ENCODE peak calls at places on chromosomes 12 and 14, in four cellular contexts. O, J, E and Q are unnamed samples.

GRCh38 chr12:3320881-3321509 is 170.0 kb upstream of the PRMT8 start:
- DNase-seq in E (no peak), O (no peak), J (no peak), Q (no peak)

GRCh38 chr14:67722293-67722692 is 20.6 kb downstream of the RDH12 start:
- DNase-seq in E (no peak), O (no peak), J (no peak), Q (peak; percentile 37)

GRCh38 chr12:21138016-21138415 is 7.0 kb downstream of the SLCO1B1 start:
- DNase-seq in J (no peak), E (no peak), O (no peak), Q (no peak)

GRCh38 chr12:27970981-27971489 is 1.5 kb downstream of the PTHLH start:
- DNase-seq in J (no peak), O (no peak), E (no peak), Q (no peak)

GRCh38 chr14:75514673-75515630 is 7.3 kb upstream of the BATF start:
- DNase-seq in E (no peak), O (peak; percentile 46), J (peak; percentile 80), Q (peak; percentile 7)

GRCh38 chr12:17416748-17417147 is 673.2 kb downstream of the RERGL start:
- DNase-seq in E (no peak), O (no peak), J (no peak), Q (no peak)

GRCh38 chr14:67199016-67199415 is 9.8 kb downstream of the GARIN2 start:
- DNase-seq in E (no peak), J (no peak), O (no peak), Q (no peak)

GRCh38 chr14:101355284-101355683 is 206.0 kb upstream of the DIO3 start:
- DNase-seq in J (no peak), E (no peak), O (no peak), Q (no peak)

GRCh38 chr14:104442611-104443390 is 136.8 kb upstream of the C14orf180 start:
- DNase-seq in E (no peak), O (no peak), J (no peak), Q (no peak)

GRCh38 chr14:42687421-42687820 is 1080.7 kb downstream of the LRFN5 start:
- DNase-seq in J (no peak), E (no peak), O (no peak), Q (no peak)

GRCh38 chr12:52616680-52617402 is 1.5 kb downstream of the KRT73 start:
- DNase-seq in E (no peak), J (no peak), O (no peak), Q (no peak)

GRCh38 chr12:107402041-107403022 is 283.3 kb upstream of the PWP1 start:
- DNase-seq in O (peak; percentile 48), J (no peak), E (no peak), Q (peak; percentile 74)

GRCh38 chr14:81406863-81407262 is 6.7 kb upstream of the STON2 start:
- DNase-seq in J (no peak), E (no peak), O (no peak), Q (peak; percentile 40)

GRCh38 chr12:4580165-4580773 is 18.3 kb downstream of the DYRK4 start:
- DNase-seq in E (no peak), O (no peak), J (no peak), Q (no peak)

GRCh38 chr12:52235001-52235760 is 2.1 kb downstream of the KRT7 start:
- DNase-seq in E (peak; percentile 42), O (no peak), J (no peak), Q (peak; percentile 34)